ENCODE peak calls at places on chromosomes 5 and 9, in seven cellular contexts. One of them, this sample, is unnamed. For H3K27me3, the result is how much of the 10 kb centered on the place peaks cover.

GRCh38 chr5:33840927-33841547 is 50.8 kb downstream of the ADAMTS12 start:
- DNase-seq in neuronal stem cell: no peak
- DNase-seq in IMR-90: no peak
- DNase-seq in H9: no peak
- DNase-seq in mesendoderm: no peak
- DNase-seq in H1: no peak
- DNase-seq in mesenchymal stem cell: no peak
- DNase-seq in this sample: no peak

GRCh38 chr9:129412814-129413536 is 207.9 kb downstream of the C9orf50 start:
- DNase-seq in neuronal stem cell: no peak
- DNase-seq in IMR-90: peak
- DNase-seq in H9: no peak
- DNase-seq in mesendoderm: peak
- DNase-seq in H1: no peak
- DNase-seq in mesenchymal stem cell: peak
- DNase-seq in this sample: peak

GRCh38 chr5:127519527-127519926 is 2.1 kb downstream of the PRRC1 start:
- DNase-seq in neuronal stem cell: no peak
- DNase-seq in IMR-90: peak
- DNase-seq in H9: no peak
- DNase-seq in mesendoderm: no peak
- DNase-seq in H1: no peak
- DNase-seq in mesenchymal stem cell: peak
- DNase-seq in this sample: no peak

GRCh38 chr5:31285025-31285424 is 91.5 kb downstream of the CDH6 start:
- DNase-seq in neuronal stem cell: no peak
- DNase-seq in IMR-90: no peak
- DNase-seq in H9: no peak
- DNase-seq in mesendoderm: no peak
- DNase-seq in H1: no peak
- DNase-seq in mesenchymal stem cell: no peak
- DNase-seq in this sample: no peak

GRCh38 chr5:36055984-36056383 is 10.7 kb downstream of the UGT3A2 start:
- DNase-seq in neuronal stem cell: no peak
- DNase-seq in IMR-90: no peak
- DNase-seq in H9: no peak
- DNase-seq in mesendoderm: no peak
- DNase-seq in H1: no peak
- DNase-seq in mesenchymal stem cell: no peak
- DNase-seq in this sample: no peak

GRCh38 chr5:141513021-141513626 is 24.2 kb downstream of the PCDHGC5 start:
- DNase-seq in neuronal stem cell: peak
- DNase-seq in IMR-90: peak
- DNase-seq in H9: no peak
- DNase-seq in mesendoderm: peak
- DNase-seq in H1: no peak
- DNase-seq in mesenchymal stem cell: peak
- DNase-seq in this sample: no peak

GRCh38 chr9:20322212-20322611 is 300.1 kb downstream of the MLLT3 start:
- DNase-seq in neuronal stem cell: no peak
- DNase-seq in IMR-90: no peak
- DNase-seq in H9: no peak
- DNase-seq in mesendoderm: no peak
- DNase-seq in H1: no peak
- DNase-seq in mesenchymal stem cell: no peak
- DNase-seq in this sample: no peak

GRCh38 chr9:93962041-93962440 is 6.9 kb upstream of the BARX1 start:
- DNase-seq in neuronal stem cell: no peak
- DNase-seq in IMR-90: no peak
- DNase-seq in H9: no peak
- DNase-seq in mesendoderm: no peak
- DNase-seq in H1: no peak
- DNase-seq in mesenchymal stem cell: peak
- DNase-seq in this sample: no peak

GRCh38 chr5:39191216-39191615 is 28.1 kb downstream of the FYB1 start:
- DNase-seq in neuronal stem cell: no peak
- DNase-seq in IMR-90: no peak
- DNase-seq in H9: no peak
- DNase-seq in mesendoderm: no peak
- DNase-seq in H1: no peak
- DNase-seq in mesenchymal stem cell: no peak
- DNase-seq in this sample: no peak

GRCh38 chr5:156329197-156329611 is 2.2 kb downstream of the SGCD start:
- DNase-seq in neuronal stem cell: no peak
- DNase-seq in IMR-90: no peak
- DNase-seq in H9: no peak
- DNase-seq in mesendoderm: no peak
- DNase-seq in H1: no peak
- DNase-seq in mesenchymal stem cell: no peak
- DNase-seq in this sample: no peak

GRCh38 chr5:171598279-171599152 is 179.1 kb downstream of the FGF18 start:
- DNase-seq in neuronal stem cell: no peak
- DNase-seq in IMR-90: no peak
- DNase-seq in H9: peak
- DNase-seq in mesendoderm: no peak
- DNase-seq in H1: no peak
- DNase-seq in mesenchymal stem cell: no peak
- DNase-seq in this sample: no peak

GRCh38 chr9:120710110-120710981 is 3.9 kb downstream of the MEGF9 start:
- DNase-seq in neuronal stem cell: no peak
- DNase-seq in IMR-90: peak
- DNase-seq in H9: no peak
- DNase-seq in mesendoderm: no peak
- DNase-seq in H1: no peak
- DNase-seq in mesenchymal stem cell: peak
- DNase-seq in this sample: no peak

DNA sequence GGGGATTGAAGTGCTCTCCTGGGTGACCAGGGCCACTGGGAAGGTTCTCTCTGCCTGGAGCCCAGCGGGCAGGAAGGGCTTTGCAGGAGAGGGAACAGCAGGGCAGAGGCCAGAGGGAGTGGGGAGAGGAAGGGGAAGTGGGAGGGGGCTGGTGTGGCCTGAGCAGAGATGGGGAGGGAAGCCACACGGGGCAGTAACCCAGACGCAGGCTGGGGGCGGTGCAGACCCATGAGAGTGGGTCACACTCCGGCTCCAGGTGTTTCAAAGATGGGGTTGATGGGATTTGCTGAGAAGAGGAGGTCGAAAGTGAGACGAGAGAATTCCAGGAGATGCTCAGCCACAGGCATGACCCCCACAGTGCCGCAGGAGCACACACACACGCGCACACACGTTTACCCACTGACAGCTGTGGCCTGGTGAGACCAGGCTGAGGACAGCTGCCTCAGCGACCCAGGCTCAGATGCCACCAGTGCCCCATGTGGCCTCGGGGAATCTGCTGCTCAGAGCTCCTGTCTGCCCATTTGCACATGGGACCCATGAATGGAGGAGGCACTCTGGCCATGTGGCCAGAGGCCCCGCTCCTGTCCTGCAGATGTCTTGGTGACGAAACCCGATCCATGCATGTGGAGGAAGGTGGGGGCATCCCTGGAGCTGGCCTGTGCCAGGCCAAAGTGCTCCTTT is 32.7 kb upstream of the FCN2 start:
- DNase-seq in neuronal stem cell: no peak
- DNase-seq in IMR-90: no peak
- DNase-seq in H9: no peak
- DNase-seq in mesendoderm: peak
- DNase-seq in H1: no peak
- DNase-seq in mesenchymal stem cell: no peak
- DNase-seq in this sample: no peak
- H4K8ac ChIP-seq in neuronal stem cell: no peak
- H4K8ac ChIP-seq in IMR-90: no peak
- H4K8ac ChIP-seq in H9: no peak
- H4K8ac ChIP-seq in mesendoderm: no peak
- H4K8ac ChIP-seq in H1: no peak
- H4K8ac ChIP-seq in mesenchymal stem cell: no peak
- H4K8ac ChIP-seq in this sample: no peak

DNA sequence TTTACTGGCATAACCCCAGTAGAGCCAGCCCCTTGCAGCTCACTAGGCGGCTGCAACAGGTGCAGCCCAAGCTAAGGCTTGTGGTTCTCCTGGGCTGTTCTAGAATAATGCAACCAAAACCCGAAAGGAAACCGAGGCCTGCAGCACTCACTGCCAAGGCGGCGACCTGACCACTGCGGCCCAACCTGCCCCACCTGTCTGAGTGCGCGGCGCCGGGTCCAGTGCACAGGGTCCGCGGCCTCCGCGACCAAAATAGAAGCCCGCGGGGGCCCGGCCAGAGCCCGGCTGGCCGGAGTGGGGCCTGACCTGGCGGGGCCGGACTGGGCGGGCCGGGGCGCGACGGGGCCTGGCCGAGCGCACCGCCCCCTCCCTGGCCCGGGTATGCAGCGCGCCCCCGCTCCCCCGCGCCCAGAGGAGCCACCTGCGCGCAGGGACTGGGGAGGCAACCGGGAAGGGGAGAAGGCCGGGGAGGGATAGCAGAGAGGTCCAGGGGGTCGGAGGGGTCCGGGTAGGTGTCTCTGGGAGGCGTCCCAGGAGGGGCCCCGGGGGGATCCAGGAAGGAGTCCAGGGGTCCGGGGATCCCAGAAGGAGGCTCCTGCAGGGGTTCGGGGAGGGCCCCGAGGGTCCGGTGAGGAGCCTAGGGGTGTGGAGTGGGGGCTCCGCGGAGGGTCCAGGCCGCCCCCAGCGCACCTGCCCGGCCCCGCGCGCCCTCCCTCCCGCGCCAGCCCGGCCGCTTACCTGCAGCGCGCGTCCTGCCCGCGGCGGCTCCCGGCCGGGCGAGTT is 541 bp downstream of the SEMA4D start:
- DNase-seq in neuronal stem cell: no peak
- DNase-seq in IMR-90: no peak
- DNase-seq in H9: no peak
- DNase-seq in mesendoderm: peak
- DNase-seq in H1: no peak
- DNase-seq in mesenchymal stem cell: no peak
- DNase-seq in this sample: peak
- H3K27me3 ChIP-seq in neuronal stem cell: under half
- H3K27me3 ChIP-seq in IMR-90: under half
- H3K27me3 ChIP-seq in H9: under half
- H3K27me3 ChIP-seq in mesendoderm: under half
- H3K27me3 ChIP-seq in H1: under half
- H3K27me3 ChIP-seq in mesenchymal stem cell: under half
- H3K27me3 ChIP-seq in this sample: under half

GRCh38 chr5:170181902-170182301 is 50.9 kb upstream of the C5orf58 start:
- DNase-seq in neuronal stem cell: no peak
- DNase-seq in IMR-90: no peak
- DNase-seq in H9: no peak
- DNase-seq in mesendoderm: no peak
- DNase-seq in H1: no peak
- DNase-seq in mesenchymal stem cell: no peak
- DNase-seq in this sample: no peak

GRCh38 chr5:170179626-170180025 is 53.2 kb upstream of the C5orf58 start:
- DNase-seq in neuronal stem cell: no peak
- DNase-seq in IMR-90: no peak
- DNase-seq in H9: no peak
- DNase-seq in mesendoderm: no peak
- DNase-seq in H1: no peak
- DNase-seq in mesenchymal stem cell: peak
- DNase-seq in this sample: peak

GRCh38 chr5:170184737-170185136 is 48.0 kb upstream of the C5orf58 start:
- DNase-seq in neuronal stem cell: no peak
- DNase-seq in IMR-90: no peak
- DNase-seq in H9: no peak
- DNase-seq in mesendoderm: no peak
- DNase-seq in H1: no peak
- DNase-seq in mesenchymal stem cell: no peak
- DNase-seq in this sample: no peak

GRCh38 chr5:170184007-170184687 is 48.6 kb upstream of the C5orf58 start:
- DNase-seq in neuronal stem cell: peak
- DNase-seq in IMR-90: peak
- DNase-seq in H9: peak
- DNase-seq in mesendoderm: peak
- DNase-seq in H1: peak
- DNase-seq in mesenchymal stem cell: peak
- DNase-seq in this sample: peak

DNA sequence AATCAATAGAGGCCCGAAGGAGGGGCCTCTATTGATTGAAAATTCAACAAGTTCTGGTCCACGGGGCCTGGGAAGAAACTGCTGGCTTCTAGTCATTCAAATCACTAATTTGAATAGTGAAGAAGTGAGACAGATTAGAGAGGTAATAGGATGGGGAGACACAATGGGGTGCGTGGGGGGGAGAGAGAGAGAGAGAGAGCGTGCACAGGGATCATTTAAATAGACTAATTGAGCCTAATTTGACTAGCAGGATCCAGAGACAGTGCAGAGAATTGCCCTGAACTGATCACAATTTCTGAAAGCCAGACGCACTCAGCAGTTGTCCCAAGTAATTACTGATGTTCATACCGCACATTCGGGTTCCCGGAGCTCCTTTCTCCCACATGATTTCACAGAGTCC is 50.3 kb upstream of the C5orf58 start:
- DNase-seq in neuronal stem cell: no peak
- DNase-seq in IMR-90: no peak
- DNase-seq in H9: no peak
- DNase-seq in mesendoderm: no peak
- DNase-seq in H1: no peak
- DNase-seq in mesenchymal stem cell: no peak
- DNase-seq in this sample: no peak
- H2BK5ac ChIP-seq in neuronal stem cell: no peak
- H2BK5ac ChIP-seq in IMR-90: no peak
- H2BK5ac ChIP-seq in H9: no peak
- H2BK5ac ChIP-seq in mesendoderm: no peak
- H2BK5ac ChIP-seq in H1: no peak
- H2BK5ac ChIP-seq in mesenchymal stem cell: no peak
- H2BK5ac ChIP-seq in this sample: no peak

DNA sequence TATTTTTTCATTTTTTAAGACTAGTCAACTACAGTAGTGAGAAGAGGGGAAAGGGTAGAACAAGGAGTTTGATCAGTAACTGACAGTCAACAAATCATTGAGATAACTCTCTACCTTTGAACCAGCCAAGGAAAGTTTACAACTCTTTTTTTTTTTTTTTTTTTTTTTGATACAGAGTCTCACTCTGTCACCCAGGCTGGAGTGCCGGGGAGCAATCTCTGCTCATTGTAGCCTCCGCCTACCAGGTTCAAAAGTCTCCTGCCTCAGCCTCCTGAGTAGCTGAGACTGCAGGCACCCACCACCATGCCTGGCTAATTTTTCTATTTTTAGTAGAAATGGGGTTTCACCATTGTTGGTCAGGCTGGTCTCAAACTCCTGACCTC is 9.0 kb upstream of the DUSP1 start:
- DNase-seq in neuronal stem cell: no peak
- DNase-seq in IMR-90: no peak
- DNase-seq in H9: no peak
- DNase-seq in mesendoderm: no peak
- DNase-seq in H1: no peak
- DNase-seq in mesenchymal stem cell: no peak
- DNase-seq in this sample: no peak
- H4K8ac ChIP-seq in neuronal stem cell: no peak
- H4K8ac ChIP-seq in IMR-90: no peak
- H4K8ac ChIP-seq in H9: no peak
- H4K8ac ChIP-seq in mesendoderm: no peak
- H4K8ac ChIP-seq in H1: no peak
- H4K8ac ChIP-seq in mesenchymal stem cell: no peak
- H4K8ac ChIP-seq in this sample: no peak